ENCODE peak calls at places on chromosomes 4 and X, in eight cellular contexts. G is pancreas; A is cardiac muscle cell; Q is heart left ventricle; M is CD8-positive, alpha-beta T cell; O is GM23338; Y is caudate nucleus; V is neuronal stem cell. R is an unnamed sample.

GRCh38 chr4:6497796-6498195 is 25.4 kb upstream of the PPP2R2C start:
- DNase-seq in Y (no peak), A (no peak), Q (no peak), M (no peak), O (no peak), V (no peak), G (no peak), R (no peak)

GRCh38 chr4:148090503-148091476 is 351.4 kb downstream of the NR3C2 start:
- DNase-seq in A (no peak), Q (no peak), M (no peak), Y (no peak), G (no peak), O (no peak), V (no peak), R (no peak)

GRCh38 chr4:16496501-16496900 is 270.2 kb upstream of the TAPT1 start:
- DNase-seq in G (no peak), M (no peak), O (no peak), Q (no peak), V (no peak), A (no peak), Y (no peak), R (peak; percentile 6)

GRCh38 chr4:173135241-173135847 is 33.3 kb upstream of the GALNT7 start:
- DNase-seq in O (no peak), G (no peak), M (no peak), A (no peak), Y (no peak), Q (no peak), V (no peak), R (no peak)

GRCh38 chr4:70984587-70984986 is 8.9 kb upstream of the DCK start:
- DNase-seq in O (no peak), V (no peak), M (no peak), Y (no peak), Q (no peak), A (no peak), G (no peak), R (no peak)

GRCh38 chr4:119733431-119733830 is 104.8 kb upstream of the PDE5A start:
- DNase-seq in Y (no peak), O (no peak), A (no peak), V (no peak), M (no peak), Q (no peak), G (no peak), R (no peak)

GRCh38 chrX:98068210-98068609 is 1184.5 kb downstream of the RPA4 start:
- DNase-seq in O (no peak), Y (no peak), V (peak; percentile 1), A (no peak), Q (no peak), M (no peak), G (no peak), R (no peak)

GRCh38 chrX:100654256-100654655 is 10.3 kb downstream of the SRPX2 start:
- DNase-seq in O (peak; percentile 60), Q (no peak), Y (no peak), V (no peak), G (no peak), M (no peak), A (peak; percentile 39), R (no peak)

GRCh38 chrX:24099394-24099793 is 44.6 kb downstream of the EIF2S3 start:
- DNase-seq in Q (no peak), A (no peak), O (no peak), G (no peak), M (no peak), V (no peak), Y (no peak), R (no peak)

GRCh38 chr4:143186634-143187033 is 1.9 kb downstream of the USP38 start:
- DNase-seq in V (no peak), Q (no peak), M (no peak), A (peak; percentile 5), O (peak; percentile 29), G (no peak), Y (no peak), R (no peak)

GRCh38 chr4:34422472-34422871 is 1821.8 kb downstream of the ARAP2 start:
- DNase-seq in O (peak; percentile 4), V (no peak), A (no peak), G (no peak), Q (no peak), M (no peak), Y (no peak), R (no peak)

GRCh38 chrX:141415889-141416288 is 168.6 kb downstream of the SPANXA1 start:
- DNase-seq in A (no peak), O (no peak), M (no peak), Y (no peak), G (no peak), Q (no peak), V (no peak), R (no peak)
- H3K27ac ChIP-seq in A (no peak overlapping the region), O (no peak overlapping the region), M (no peak overlapping the region), Y (no peak overlapping the region), G (no peak overlapping the region), Q (no peak overlapping the region), V (no peak overlapping the region), R (no peak overlapping the region)

GRCh38 chr4:86596802-86597201 is 2.7 kb downstream of the PTPN13 start:
- DNase-seq in G (no peak), O (no peak), Q (no peak), A (no peak), Y (no peak), M (no peak), V (no peak), R (no peak)
- H3K27ac ChIP-seq in G (no peak overlapping the region), O (no peak overlapping the region), Q (no peak overlapping the region), A (no peak overlapping the region), Y (peak overlapping the region; percentile 85), M (no peak overlapping the region), V (no peak overlapping the region), R (peak overlapping the region; percentile 24)

GRCh38 chr4:37430718-37431416 is 186.3 kb downstream of the NWD2 start:
- DNase-seq in Y (no peak), Q (no peak), A (no peak), O (no peak), V (no peak), M (no peak), G (no peak), R (no peak)
- H3K27ac ChIP-seq in Y (no peak overlapping the region), Q (no peak overlapping the region), A (no peak overlapping the region), O (no peak overlapping the region), V (no peak overlapping the region), M (no peak overlapping the region), G (peak overlapping the region; percentile 51), R (no peak overlapping the region)

GRCh38 chr4:76589402-76589801 is 154.4 kb downstream of the SHROOM3 start:
- DNase-seq in G (no peak), O (peak; percentile 57), Y (no peak), A (no peak), Q (no peak), M (no peak), V (no peak), R (no peak)

GRCh38 chr4:76591992-76592391 is 157.0 kb downstream of the SHROOM3 start:
- DNase-seq in O (no peak), M (no peak), V (no peak), A (no peak), Y (no peak), G (no peak), Q (no peak), R (no peak)

GRCh38 chr4:76588268-76588667 is 153.2 kb downstream of the SHROOM3 start:
- DNase-seq in M (no peak), V (peak; percentile 50), G (no peak), A (no peak), O (peak; percentile 52), Y (no peak), Q (no peak), R (no peak)

GRCh38 chr4:76590847-76591281 is 155.8 kb downstream of the SHROOM3 start:
- DNase-seq in G (no peak), V (no peak), A (no peak), O (peak; percentile 37), Y (no peak), M (no peak), Q (no peak), R (no peak)

DNA sequence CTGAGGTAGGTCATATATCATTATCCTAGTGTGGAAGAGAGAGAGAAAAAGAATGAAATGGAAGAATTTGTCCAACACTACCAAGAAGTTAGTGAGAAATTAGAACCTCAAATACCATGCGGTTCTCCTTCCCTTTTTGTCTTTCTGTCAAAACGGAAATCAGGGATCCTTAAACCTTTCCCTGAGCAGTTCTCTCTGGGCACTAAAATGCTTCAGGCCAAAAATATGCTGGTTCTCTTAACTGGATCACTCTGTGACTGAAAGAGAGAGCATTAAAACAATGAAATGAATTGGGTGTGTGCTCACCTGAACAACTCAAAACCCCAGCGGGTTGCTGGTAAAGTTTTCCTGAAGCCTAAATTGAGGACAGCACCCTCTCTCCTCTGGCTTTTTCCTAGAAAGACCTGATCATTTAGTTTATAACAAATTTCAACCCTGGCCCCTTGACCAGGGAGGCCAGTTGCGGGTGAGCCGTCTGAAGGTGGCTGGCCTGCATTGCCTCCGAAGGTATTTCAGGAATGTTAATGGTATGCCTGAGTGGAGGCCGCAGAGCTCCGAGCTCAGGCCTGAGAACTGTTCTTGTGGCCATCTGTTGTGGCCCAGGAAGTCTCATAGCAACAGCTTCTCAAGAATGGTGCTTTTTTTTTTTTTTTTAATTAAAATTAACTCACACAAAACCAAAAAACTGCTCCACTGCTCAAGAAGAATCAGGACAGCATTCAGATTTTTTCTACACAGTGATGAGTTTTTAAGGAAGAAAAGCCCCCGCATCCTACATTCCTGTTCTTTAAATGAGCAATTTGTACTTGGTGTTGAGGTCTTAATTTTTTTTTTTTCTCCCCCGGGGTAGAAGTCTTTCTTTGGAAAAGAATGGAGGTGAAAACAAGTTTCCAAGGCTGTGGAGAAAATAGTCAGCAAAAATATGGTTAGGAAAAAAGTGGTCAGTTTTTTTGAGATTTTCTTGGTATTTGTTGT is 155.1 kb downstream of the SHROOM3 start:
- DNase-seq in M (no peak), A (peak; percentile 92), G (peak; percentile 52), V (peak; percentile 87), Y (no peak), O (peak; percentile 98), Q (peak; percentile 52), R (no peak)
- H3K27ac ChIP-seq in M (no peak overlapping the region), A (peak overlapping the region; percentile 99), G (peak overlapping the region; percentile 47), V (peak overlapping the region; percentile 87), Y (peak overlapping the region; percentile 46), O (peak overlapping the region; percentile 98), Q (peak overlapping the region; percentile 62), R (no peak overlapping the region)

GRCh38 chrX:79367907-79368306 is 773 bp upstream of the ITM2A start:
- DNase-seq in V (no peak), M (no peak), A (no peak), Y (no peak), G (no peak), Q (no peak), O (peak; percentile 9), R (no peak)
- H3K27ac ChIP-seq in V (no peak overlapping the region), M (peak overlapping the region; percentile 94), A (no peak overlapping the region), Y (no peak overlapping the region), G (no peak overlapping the region), Q (no peak overlapping the region), O (peak overlapping the region; percentile 92), R (no peak overlapping the region)

DNA sequence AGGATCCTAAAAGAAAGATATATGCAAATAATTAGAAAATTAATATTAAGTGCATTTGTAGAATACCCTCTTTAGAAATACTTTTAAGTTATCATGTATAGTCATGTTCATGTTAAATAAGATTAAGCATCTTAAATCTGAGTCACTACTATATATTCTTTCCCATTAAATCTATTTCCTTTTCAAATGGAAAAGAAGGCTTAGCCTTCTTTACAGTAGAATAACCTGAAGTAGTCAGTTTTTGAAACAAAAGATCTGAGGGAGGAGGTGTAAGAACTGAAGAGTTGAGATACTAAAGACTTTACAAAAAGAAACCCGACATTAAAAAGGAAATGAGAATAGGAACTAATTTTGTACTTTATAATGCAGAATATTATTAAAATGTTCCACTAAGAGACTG is 14.7 kb upstream of the HSD17B13 start:
- DNase-seq in Q (no peak), A (no peak), V (no peak), G (no peak), O (no peak), M (no peak), Y (no peak), R (no peak)
- H3K27ac ChIP-seq in Q (no peak overlapping the region), A (no peak overlapping the region), V (no peak overlapping the region), G (no peak overlapping the region), O (no peak overlapping the region), M (no peak overlapping the region), Y (no peak overlapping the region), R (no peak overlapping the region)

GRCh38 chr4:53527342-53527741 is 63.9 kb downstream of the LNX1 start:
- DNase-seq in G (no peak), A (no peak), V (no peak), M (no peak), O (no peak), Y (no peak), Q (no peak), R (no peak)
- H3K27ac ChIP-seq in G (no peak overlapping the region), A (peak overlapping the region; percentile 37), V (no peak overlapping the region), M (no peak overlapping the region), O (no peak overlapping the region), Y (no peak overlapping the region), Q (no peak overlapping the region), R (no peak overlapping the region)